ENCODE peak calls at places on chromosome 9, in nine cellular contexts. C is IMR-90, L is K562, P is HepG2, F is mammary epithelial cell, G is HCT116, W is H9, O is fibroblast of lung, S is endothelial cell of umbilical vein. Q is an unnamed sample.

GRCh38 chr9:116368680-116369079 is 215.1 kb downstream of the PAPPA start:
- DNase-seq in C (no peak), L (no peak), P (no peak), F (no peak), G (no peak), W (no peak), O (no peak), S (no peak), Q (no peak)

GRCh38 chr9:18071651-18072060 is 402.3 kb upstream of the ADAMTSL1 start:
- DNase-seq in C (peak), L (no peak), P (no peak), F (no peak), G (no peak), W (no peak), O (peak), S (no peak), Q (no peak)

GRCh38 chr9:112051812-112052211 is 123.3 kb downstream of the SUSD1 start:
- DNase-seq in C (no peak), L (no peak), P (no peak), F (no peak), G (no peak), W (no peak), O (no peak), S (no peak), Q (no peak)

GRCh38 chr9:121055642-121056143 is 5.6 kb upstream of the C5 start:
- DNase-seq in C (peak), L (peak), P (peak), F (peak), G (no peak), W (peak), O (no peak), S (no peak), Q (peak)

GRCh38 chr9:17578911-17579793 is at the start of gene SH3GL2:
- DNase-seq in C (peak), L (no peak), P (no peak), F (peak), G (no peak), W (peak), O (peak), S (no peak), Q (peak)

GRCh38 chr9:128276574-128277270 is 646 bp downstream of the SWI5 start:
- DNase-seq in C (peak), L (peak), P (no peak), F (peak), G (no peak), W (peak), O (peak), S (peak), Q (peak)

GRCh38 chr9:112249277-112249676 is 74.2 kb upstream of the SUSD1 start:
- DNase-seq in C (peak), L (no peak), P (no peak), F (peak), G (no peak), W (no peak), O (peak), S (peak), Q (no peak)

GRCh38 chr9:88682431-88682831 is 147.5 kb downstream of the NXNL2 start:
- DNase-seq in C (no peak), L (no peak), P (no peak), F (no peak), G (no peak), W (no peak), O (peak), S (no peak), Q (no peak)

GRCh38 chr9:74413876-74414275 is 83.3 kb upstream of the RORB start:
- DNase-seq in C (no peak), L (no peak), P (no peak), F (peak), G (no peak), W (no peak), O (no peak), S (no peak), Q (no peak)

GRCh38 chr9:6270896-6271295 is 55.3 kb downstream of the IL33 start:
- DNase-seq in C (no peak), L (no peak), P (no peak), F (peak), G (no peak), W (no peak), O (peak), S (no peak), Q (no peak)

GRCh38 chr9:129131300-129132145 is 20.3 kb downstream of the PTPA start:
- DNase-seq in C (peak), L (peak), P (peak), F (peak), G (peak), W (peak), O (peak), S (peak), Q (peak)

DNA sequence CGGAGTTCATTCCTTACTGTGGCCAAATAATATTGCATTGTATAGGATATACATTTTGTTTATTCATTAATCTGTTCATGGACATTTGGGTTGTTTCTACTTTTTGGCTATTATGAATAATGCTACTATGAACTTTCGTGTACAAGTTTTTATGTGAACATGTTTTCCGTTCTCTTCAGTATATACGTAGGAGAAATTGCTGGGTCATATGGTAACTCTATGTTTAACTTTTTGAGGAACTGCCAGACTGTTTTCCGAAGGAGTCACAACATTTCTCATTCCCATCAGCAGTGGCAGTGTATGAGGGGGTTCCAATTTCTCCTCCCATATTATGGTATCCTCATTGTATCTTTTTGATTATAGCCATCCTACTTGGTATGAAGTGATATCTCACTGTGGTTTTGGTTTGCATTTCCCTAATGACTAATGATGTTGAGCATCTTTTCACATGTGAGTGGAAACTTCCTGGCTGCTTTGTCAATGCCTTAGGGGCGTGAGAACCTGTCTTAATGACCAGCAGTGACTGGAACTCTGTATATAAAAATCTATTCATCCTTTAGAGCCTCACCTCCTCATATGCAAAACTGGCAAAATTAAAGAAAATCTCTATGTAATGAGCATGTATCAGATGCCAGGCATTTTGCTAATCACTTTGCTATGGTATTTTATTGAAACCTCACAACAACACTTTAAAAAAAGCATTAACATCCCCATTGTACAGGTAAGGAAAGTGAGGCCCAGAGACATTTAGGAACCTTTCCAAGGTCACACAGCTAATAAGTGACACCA is 47.8 kb upstream of the TGFBR1 start:
- DNase-seq in C (peak), L (no peak), P (no peak), F (peak), G (no peak), W (no peak), O (peak), S (no peak), Q (no peak)
- H3K9ac ChIP-seq in C (no peak), L (no peak), P (no peak), F (peak), G (no peak), W (no peak), O (no peak), S (no peak), Q (no peak)

DNA sequence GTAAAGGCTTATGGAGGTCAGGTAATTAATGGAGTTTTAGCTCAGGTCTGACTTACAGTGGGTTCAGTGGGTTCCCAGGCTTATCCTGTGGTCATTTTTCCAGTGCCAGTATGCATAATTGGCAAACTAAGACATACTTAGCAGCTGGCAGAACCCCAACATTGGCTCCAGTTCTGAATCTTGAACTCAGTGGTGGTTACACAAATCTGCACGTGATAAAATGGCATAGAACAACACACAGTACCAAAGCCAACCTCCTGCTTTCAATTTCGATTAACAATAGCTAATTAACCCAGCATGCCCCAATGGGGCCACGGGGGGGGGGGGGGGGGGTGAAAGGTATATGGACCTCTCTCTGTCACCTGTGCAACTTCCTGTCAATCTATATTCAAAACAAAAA is 19.0 kb upstream of the BARX1 start:
- DNase-seq in C (no peak), L (no peak), P (no peak), F (no peak), G (no peak), W (no peak), O (no peak), S (no peak), Q (no peak)
- TF ChIP-seq CTCF in C (no peak), L (no peak), P (no peak), F (no peak), G (no peak), W (no peak), O (no peak), S (no peak), Q (no peak)

GRCh38 chr9:94906713-94907112 is 180.2 kb downstream of the AOPEP start:
- DNase-seq in C (no peak), L (no peak), P (peak), F (no peak), G (no peak), W (no peak), O (no peak), S (no peak), Q (no peak)

GRCh38 chr9:94906181-94906580 is 179.7 kb downstream of the AOPEP start:
- DNase-seq in C (no peak), L (no peak), P (no peak), F (no peak), G (no peak), W (peak), O (no peak), S (no peak), Q (no peak)

GRCh38 chr9:94903961-94904421 is 177.5 kb downstream of the AOPEP start:
- DNase-seq in C (peak), L (no peak), P (no peak), F (no peak), G (no peak), W (no peak), O (no peak), S (no peak), Q (no peak)

GRCh38 chr9:94904806-94905205 is 178.3 kb downstream of the AOPEP start:
- DNase-seq in C (no peak), L (no peak), P (peak), F (no peak), G (no peak), W (no peak), O (no peak), S (no peak), Q (no peak)

GRCh38 chr9:94905606-94906005 is 179.1 kb downstream of the AOPEP start:
- DNase-seq in C (no peak), L (no peak), P (no peak), F (no peak), G (no peak), W (peak), O (no peak), S (no peak), Q (no peak)
- H3K4me2 ChIP-seq in C (no peak), L (no peak), P (no peak), F (no peak), G (no peak), W (no peak), O (no peak), S (no peak), Q (no peak)

GRCh38 chr9:21993893-21994525 is at the start of gene CDKN2A:
- DNase-seq in C (peak), L (no peak), P (no peak), F (peak), G (no peak), W (peak), O (no peak), S (peak), Q (peak)
- H3K9ac ChIP-seq in C (peak), L (no peak), P (no peak), F (peak), G (peak), W (no peak), O (peak), S (peak), Q (no peak)

DNA sequence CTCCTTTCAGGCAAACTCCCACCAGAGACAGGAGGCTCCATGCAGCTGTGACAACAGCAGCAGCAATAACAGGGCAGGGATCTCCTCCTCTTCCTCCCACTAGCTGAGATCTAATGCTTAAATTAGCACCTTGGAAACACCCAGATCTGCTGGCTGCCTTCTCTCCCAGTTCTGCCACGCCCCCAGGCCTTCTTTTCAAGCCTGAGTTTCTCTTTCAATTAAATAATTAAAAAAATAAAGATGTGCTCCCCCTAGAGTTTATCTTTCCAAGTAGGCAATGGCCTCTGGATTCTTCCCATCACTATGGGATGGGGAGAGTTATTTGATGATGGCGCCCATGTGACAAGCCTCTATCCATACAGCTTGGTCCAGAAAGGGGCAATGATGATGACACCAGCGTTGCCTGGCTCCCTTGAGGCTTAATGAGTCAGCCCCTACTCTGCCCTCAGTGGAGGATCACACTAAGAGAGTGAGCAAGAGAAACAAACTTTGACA is 3.8 kb downstream of the FAM219A start:
- DNase-seq in C (peak), L (peak), P (no peak), F (peak), G (peak), W (no peak), O (peak), S (no peak), Q (no peak)
- TF ChIP-seq CTCF in C (no peak), L (no peak), P (no peak), F (peak), G (peak), W (peak), O (no peak), S (no peak), Q (no peak)

DNA sequence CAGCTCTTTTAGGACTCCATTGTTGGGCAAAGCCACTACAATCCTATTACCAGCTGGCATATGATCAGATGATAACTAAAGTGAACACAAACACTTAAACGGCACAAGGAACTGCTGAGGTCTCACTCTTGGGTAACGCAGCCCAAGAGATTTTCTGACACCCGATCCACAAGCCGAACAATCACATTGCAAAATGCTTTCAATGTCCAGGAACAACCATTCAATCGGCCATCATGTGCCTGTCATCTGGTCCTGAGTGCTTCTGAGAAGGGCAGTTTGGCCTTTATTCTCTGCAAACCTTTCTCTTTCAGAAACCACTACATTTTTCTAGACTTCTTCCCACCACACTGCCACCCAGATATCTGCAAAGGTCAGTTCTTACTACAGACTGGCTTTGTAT is 283.1 kb downstream of the GLIS3 start:
- DNase-seq in C (no peak), L (no peak), P (no peak), F (no peak), G (no peak), W (no peak), O (no peak), S (no peak), Q (no peak)
- H3K4me2 ChIP-seq in C (no peak), L (no peak), P (no peak), F (no peak), G (no peak), W (no peak), O (no peak), S (no peak), Q (no peak)

GRCh38 chr9:132942541-132943182 is 1.8 kb downstream of the TSC1 start:
- DNase-seq in C (peak), L (no peak), P (no peak), F (peak), G (no peak), W (no peak), O (peak), S (no peak), Q (no peak)
- H3K9ac ChIP-seq in C (no peak), L (no peak), P (peak), F (no peak), G (no peak), W (no peak), O (no peak), S (no peak), Q (no peak)